ENCODE peak calls at places on chromosomes 3 and 15, in seven cellular contexts. N, T, A, X, G, E and Z are unnamed samples.

GRCh38 chr3:174035317-174035886 is 637.9 kb downstream of the NLGN1 start:
- DNase-seq in N (no peak), T (no peak), A (no peak), X (no peak), G (no peak), E (no peak), Z (no peak)

GRCh38 chr15:41494190-41494921 is 682 bp downstream of the ITPKA start:
- DNase-seq in N (peak), T (peak), A (no peak), X (peak), G (peak), E (no peak), Z (no peak)

GRCh38 chr15:62638220-62638619 is 404.3 kb upstream of the TPM1 start:
- DNase-seq in N (no peak), T (no peak), A (no peak), X (no peak), G (no peak), E (no peak), Z (no peak)

GRCh38 chr15:36775209-36775608 is 195.8 kb downstream of the CDIN1 start:
- DNase-seq in N (no peak), T (no peak), A (no peak), X (peak), G (no peak), E (no peak), Z (no peak)

GRCh38 chr15:72302955-72303354 is 17.0 kb downstream of the CELF6 start:
- DNase-seq in N (no peak), T (no peak), A (no peak), X (no peak), G (no peak), E (no peak), Z (no peak)

GRCh38 chr3:60301142-60301541 is 950.1 kb downstream of the FHIT start:
- DNase-seq in N (no peak), T (no peak), A (no peak), X (no peak), G (no peak), E (no peak), Z (no peak)

GRCh38 chr3:46184469-46184868 is 23.6 kb downstream of the CCR1 start:
- DNase-seq in N (no peak), T (no peak), A (peak), X (no peak), G (no peak), E (no peak), Z (no peak)

GRCh38 chr3:170714151-170714550 is 128.3 kb upstream of the SLC7A14 start:
- DNase-seq in N (no peak), T (no peak), A (no peak), X (no peak), G (no peak), E (no peak), Z (no peak)

GRCh38 chr15:101168463-101168824 is 83.4 kb downstream of the CHSY1 start:
- DNase-seq in N (no peak), T (no peak), A (no peak), X (no peak), G (no peak), E (no peak), Z (no peak)

GRCh38 chr3:52210550-52211046 is 12.6 kb downstream of the ALAS1 start:
- DNase-seq in N (no peak), T (no peak), A (no peak), X (no peak), G (peak), E (no peak), Z (no peak)

GRCh38 chr3:161251716-161252115 is 30.6 kb downstream of the NMD3 start:
- DNase-seq in N (no peak), T (no peak), A (no peak), X (no peak), G (no peak), E (no peak), Z (no peak)

GRCh38 chr15:39363761-39364586 is 216.9 kb upstream of the THBS1 start:
- DNase-seq in N (no peak), T (no peak), A (no peak), X (no peak), G (peak), E (no peak), Z (no peak)

GRCh38 chr3:12363397-12364195 is 74.7 kb downstream of the PPARG start:
- DNase-seq in N (no peak), T (no peak), A (no peak), X (no peak), G (no peak), E (no peak), Z (no peak)

GRCh38 chr3:144636833-144637232 is 665.2 kb downstream of the DIPK2A start:
- DNase-seq in N (no peak), T (peak), A (peak), X (no peak), G (peak), E (no peak), Z (no peak)

GRCh38 chr15:62066663-62067447 is at the start of gene C2CD4A:
- DNase-seq in N (no peak), T (peak), A (peak), X (no peak), G (peak), E (no peak), Z (no peak)

GRCh38 chr3:194058189-194058571 is 77.8 kb upstream of the HES1 start:
- DNase-seq in N (peak), T (peak), A (no peak), X (peak), G (peak), E (no peak), Z (no peak)

GRCh38 chr3:29429055-29429454 is 148.2 kb downstream of the RBMS3 start:
- DNase-seq in N (no peak), T (no peak), A (no peak), X (no peak), G (no peak), E (no peak), Z (no peak)

GRCh38 chr3:38314112-38314766 is 32.1 kb downstream of the SLC22A14 start:
- DNase-seq in N (no peak), T (peak), A (no peak), X (peak), G (no peak), E (no peak), Z (no peak)

GRCh38 chr3:11136116-11136515 is 18.2 kb upstream of the HRH1 start:
- DNase-seq in N (no peak), T (no peak), A (no peak), X (no peak), G (no peak), E (no peak), Z (no peak)

GRCh38 chr3:152688313-152688712 is 146.6 kb upstream of the P2RY1 start:
- DNase-seq in N (no peak), T (no peak), A (no peak), X (no peak), G (no peak), E (no peak), Z (no peak)

GRCh38 chr15:53072077-53072476 is 281.9 kb upstream of the ONECUT1 start:
- DNase-seq in N (no peak), T (peak), A (peak), X (no peak), G (peak), E (no peak), Z (peak)

GRCh38 chr3:26376131-26376530 is 246.4 kb upstream of the LRRC3B start:
- DNase-seq in N (no peak), T (no peak), A (no peak), X (no peak), G (no peak), E (no peak), Z (no peak)

GRCh38 chr3:28916713-28917499 is 364.0 kb upstream of the RBMS3 start:
- DNase-seq in N (no peak), T (peak), A (no peak), X (peak), G (no peak), E (peak), Z (peak)

GRCh38 chr3:87120850-87121249 is 106.3 kb upstream of the CHMP2B start:
- DNase-seq in N (no peak), T (no peak), A (no peak), X (no peak), G (no peak), E (no peak), Z (no peak)

GRCh38 chr3:150170843-150171513 is 200.3 kb upstream of the PFN2 start:
- DNase-seq in N (no peak), T (no peak), A (no peak), X (no peak), G (no peak), E (no peak), Z (no peak)

GRCh38 chr3:5197022-5197421 is 9.5 kb downstream of the EDEM1 start:
- DNase-seq in N (no peak), T (no peak), A (no peak), X (no peak), G (no peak), E (no peak), Z (no peak)

GRCh38 chr3:180306691-180307090 is 270.0 kb upstream of the PEX5L start:
- DNase-seq in N (no peak), T (no peak), A (no peak), X (no peak), G (no peak), E (no peak), Z (no peak)

GRCh38 chr15:91228391-91228790 is 128.3 kb downstream of the SV2B start:
- DNase-seq in N (no peak), T (no peak), A (no peak), X (no peak), G (no peak), E (no peak), Z (no peak)

GRCh38 chr3:168974628-168975403 is 688.7 kb downstream of the MECOM start:
- DNase-seq in N (no peak), T (no peak), A (no peak), X (no peak), G (no peak), E (no peak), Z (no peak)

GRCh38 chr3:56783644-56784451 is 17.9 kb downstream of the ARHGEF3 start:
- DNase-seq in N (no peak), T (no peak), A (no peak), X (no peak), G (peak), E (peak), Z (no peak)

GRCh38 chr3:150538324-150539208 is 7.7 kb downstream of the SERP1 start:
- DNase-seq in N (no peak), T (no peak), A (no peak), X (no peak), G (no peak), E (no peak), Z (no peak)

GRCh38 chr3:47011371-47011770 is 31.9 kb downstream of the NBEAL2 start:
- DNase-seq in N (no peak), T (no peak), A (no peak), X (no peak), G (no peak), E (no peak), Z (no peak)

GRCh38 chr15:76185716-76186115 is 125.6 kb downstream of the ETFA start:
- DNase-seq in N (peak), T (peak), A (peak), X (no peak), G (peak), E (no peak), Z (peak)

GRCh38 chr15:36106640-36107335 is 472.6 kb upstream of the CDIN1 start:
- DNase-seq in N (no peak), T (no peak), A (no peak), X (no peak), G (no peak), E (no peak), Z (no peak)

DNA sequence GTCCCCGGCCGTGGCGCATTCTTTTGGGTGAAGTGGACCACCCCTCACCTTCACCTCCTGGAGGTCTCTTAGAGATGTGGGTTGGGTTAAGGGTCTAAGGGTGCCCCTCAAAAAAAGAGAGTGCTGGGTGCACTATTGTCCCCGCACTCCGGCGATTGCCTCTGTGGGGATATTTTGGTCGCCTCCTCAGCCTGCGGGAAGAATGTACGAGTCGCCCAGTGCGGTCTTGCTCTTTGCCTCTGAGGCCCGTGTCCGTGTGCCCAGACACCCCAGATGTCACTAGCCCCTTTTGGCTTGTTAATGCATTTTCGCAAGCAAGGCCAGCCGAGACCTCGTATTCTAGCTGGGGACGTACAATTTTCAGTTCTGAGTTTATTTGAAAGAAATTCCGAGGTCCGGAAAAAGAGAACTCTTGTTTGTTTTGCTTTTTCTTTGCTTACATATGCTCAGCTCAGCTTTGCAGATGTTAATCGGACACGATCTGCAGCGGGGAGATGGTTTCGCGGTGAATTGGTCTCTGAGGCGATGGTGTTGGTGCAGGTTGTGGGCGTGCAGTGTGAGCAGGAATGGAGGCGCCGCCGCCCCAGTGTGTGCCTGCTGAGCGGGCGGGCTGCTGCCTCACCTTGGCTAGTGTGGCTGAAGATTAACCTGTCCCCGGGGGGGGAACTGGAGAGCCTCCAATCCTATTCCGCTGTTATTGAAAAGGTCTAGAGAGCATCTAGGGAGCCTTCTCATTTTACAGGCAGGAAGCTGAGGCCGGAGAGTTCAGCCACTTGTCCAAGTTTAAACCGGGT is 1.4 kb downstream of the ST6GAL1 start:
- DNase-seq in N (peak), T (peak), A (no peak), X (peak), G (peak), E (no peak), Z (no peak)
- TF ChIP-seq SIN3A in N (no peak), T (no peak), A (no peak), X (no peak), G (no peak), E (no peak), Z (no peak)

DNA sequence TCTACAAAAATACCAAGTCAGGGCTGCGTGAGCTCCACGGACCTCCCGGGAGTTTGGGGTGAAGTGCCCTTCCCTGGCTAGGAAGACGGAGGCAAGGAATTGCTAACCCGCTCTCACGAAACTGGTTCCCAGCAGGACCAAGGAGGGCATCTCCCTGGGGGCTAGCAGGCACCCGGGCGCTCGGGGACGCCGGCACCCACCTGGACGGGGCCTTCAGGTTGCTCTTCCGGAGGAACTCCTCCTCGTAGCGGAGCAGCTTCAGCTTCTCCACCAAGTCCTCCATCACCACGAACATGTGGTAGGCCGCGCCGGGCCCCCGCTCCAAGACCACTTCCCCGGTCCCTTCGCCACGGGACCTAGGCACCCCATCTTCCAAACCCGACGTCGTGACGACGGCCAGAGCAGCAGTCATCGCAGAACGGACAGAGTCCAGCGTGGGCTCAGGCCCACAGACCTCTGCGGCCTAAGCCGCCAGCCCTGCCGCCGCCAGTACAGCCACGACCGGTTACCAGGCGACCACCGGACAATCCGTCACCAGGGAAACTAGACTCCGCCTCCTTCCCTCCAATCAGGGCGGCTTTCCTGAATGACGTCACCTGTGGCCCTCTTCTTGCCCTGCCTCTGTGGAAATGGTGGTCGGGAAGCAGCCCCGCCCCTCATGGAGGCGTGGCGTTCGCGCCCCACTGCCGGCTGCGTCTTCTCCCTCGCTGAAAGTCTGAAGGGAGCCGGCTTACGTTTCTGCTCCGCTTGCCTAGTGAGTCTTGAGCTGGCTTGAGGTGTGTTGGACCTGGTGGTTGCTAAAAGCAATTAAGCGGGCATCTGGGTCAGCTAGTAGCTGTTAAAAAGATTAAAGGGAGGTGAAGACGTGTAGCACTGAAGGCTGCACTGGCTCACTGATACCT is at the start of gene IFT57:
- DNase-seq in N (peak), T (peak), A (peak), X (peak), G (peak), E (peak), Z (peak)
- TF ChIP-seq POLR2AphosphoS5 in N (peak), T (peak), A (peak), X (peak), G (no peak), E (peak), Z (peak)

DNA sequence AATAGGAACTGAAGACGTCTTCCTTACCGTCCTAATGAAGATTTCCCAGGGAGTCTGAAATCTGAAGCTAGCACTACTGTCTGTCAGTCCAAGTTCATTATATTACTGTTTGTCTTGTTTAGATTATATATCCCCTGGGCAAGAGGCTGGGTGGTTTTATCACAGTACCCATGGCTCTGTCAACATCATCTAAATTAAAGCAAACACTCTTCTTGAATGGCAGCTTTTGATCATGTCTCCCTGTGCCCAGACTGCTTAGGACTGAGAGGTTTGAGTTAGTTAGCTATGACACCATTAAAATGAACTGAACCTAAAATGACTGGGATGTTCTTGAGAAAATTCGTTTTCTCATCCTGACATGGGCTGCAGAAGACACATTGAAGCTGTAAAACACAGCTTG is 243.4 kb downstream of the MFSD1 start:
- DNase-seq in N (no peak), T (no peak), A (no peak), X (no peak), G (no peak), E (no peak), Z (no peak)
- TF ChIP-seq SIN3A in N (no peak), T (no peak), A (no peak), X (no peak), G (no peak), E (no peak), Z (no peak)

GRCh38 chr15:25789206-25789605 is 73.9 kb downstream of the ATP10A start:
- DNase-seq in N (no peak), T (no peak), A (no peak), X (no peak), G (no peak), E (no peak), Z (no peak)
- TF ChIP-seq POLR2AphosphoS5 in N (no peak), T (no peak), A (no peak), X (no peak), G (no peak), E (no peak), Z (no peak)

GRCh38 chr3:184358140-184358767 is 3.2 kb downstream of the CLCN2 start:
- DNase-seq in N (no peak), T (no peak), A (no peak), X (no peak), G (no peak), E (no peak), Z (no peak)
- TF ChIP-seq SIN3A in N (no peak), T (no peak), A (no peak), X (no peak), G (no peak), E (no peak), Z (no peak)

DNA sequence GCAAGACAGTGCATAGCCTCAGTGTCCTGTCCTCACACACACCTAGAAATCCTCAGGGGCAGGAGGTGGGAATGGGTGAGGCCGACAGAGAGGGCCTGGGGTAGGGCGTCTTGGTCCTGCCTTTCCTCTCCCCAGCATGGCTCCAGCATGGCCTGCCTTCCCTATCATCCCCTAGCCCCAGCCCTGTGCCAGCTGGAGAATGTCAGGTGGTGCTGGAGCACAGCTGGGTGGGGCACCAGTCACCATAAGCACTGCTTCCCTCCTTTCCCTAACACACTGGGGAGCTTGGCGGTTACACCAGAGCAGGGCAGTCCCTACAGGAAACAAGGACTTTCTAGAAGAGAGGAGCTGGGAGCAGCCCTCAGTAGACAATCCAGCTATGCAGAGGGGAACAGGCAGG is 236.8 kb downstream of the KLF13 start:
- DNase-seq in N (no peak), T (no peak), A (no peak), X (no peak), G (no peak), E (no peak), Z (no peak)
- TF ChIP-seq POLR2AphosphoS5 in N (no peak), T (no peak), A (no peak), X (no peak), G (no peak), E (no peak), Z (no peak)

DNA sequence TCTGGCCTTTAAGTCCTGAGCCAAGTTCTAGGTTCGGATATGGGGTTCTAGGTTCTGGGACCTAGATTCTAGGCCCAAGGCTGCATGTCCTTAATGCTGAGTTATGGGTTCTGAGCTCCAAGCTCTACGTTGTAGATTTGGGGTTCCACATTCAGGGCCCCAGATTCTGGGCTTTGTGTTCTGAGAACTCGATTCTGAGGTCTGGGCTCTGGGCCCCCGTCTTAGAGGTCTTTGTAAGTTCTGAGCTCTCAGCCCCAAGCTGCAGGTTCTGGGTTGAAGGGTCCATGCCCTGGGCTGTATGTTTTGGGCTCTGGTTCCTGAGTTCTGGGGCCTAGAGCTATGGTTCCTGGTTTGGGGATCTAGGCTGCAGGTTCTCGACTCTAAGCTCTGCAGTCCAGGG is 10.0 kb upstream of the DNAJB8 start:
- DNase-seq in N (no peak), T (no peak), A (no peak), X (no peak), G (no peak), E (no peak), Z (no peak)
- TF ChIP-seq SIN3A in N (no peak), T (no peak), A (no peak), X (no peak), G (no peak), E (no peak), Z (no peak)